ENCODE peak calls at places on chromosome 18, in seven cellular contexts. M, U, I, Y, J, Q and N are unnamed samples. For H3K4me1, the result is how much of the 10 kb centered on the place peaks cover.

GRCh38 chr18:24811963-24812681 is 351.7 kb downstream of the HRH4 start:
- DNase-seq in M (no peak), U (no peak), I (no peak), Y (peak), J (no peak), Q (no peak), N (no peak)

GRCh38 chr18:9869713-9870430 is 15.9 kb upstream of the TXNDC2 start:
- DNase-seq in M (peak), U (no peak), I (peak), Y (peak), J (peak), Q (no peak), N (no peak)

GRCh38 chr18:12278765-12279682 is 24.9 kb downstream of the CIDEA start:
- DNase-seq in M (no peak), U (peak), I (peak), Y (peak), J (peak), Q (peak), N (peak)

GRCh38 chr18:24396082-24396623 is 1.5 kb downstream of the OSBPL1A start:
- DNase-seq in M (no peak), U (no peak), I (no peak), Y (no peak), J (no peak), Q (no peak), N (no peak)

GRCh38 chr18:58307441-58307840 is 263.4 kb downstream of the NEDD4L start:
- DNase-seq in M (no peak), U (no peak), I (no peak), Y (no peak), J (no peak), Q (no peak), N (no peak)

GRCh38 chr18:71239111-71239624 is 950.3 kb downstream of the SOCS6 start:
- DNase-seq in M (no peak), U (no peak), I (no peak), Y (no peak), J (no peak), Q (no peak), N (no peak)

GRCh38 chr18:11995445-11996189 is 14.3 kb downstream of the IMPA2 start:
- DNase-seq in M (peak), U (peak), I (peak), Y (peak), J (peak), Q (peak), N (peak)

GRCh38 chr18:59156316-59156715 is 16.6 kb downstream of the SEC11C start:
- DNase-seq in M (no peak), U (no peak), I (no peak), Y (no peak), J (no peak), Q (no peak), N (no peak)

GRCh38 chr18:41545091-41545888 is 409.7 kb upstream of the PIK3C3 start:
- DNase-seq in M (no peak), U (no peak), I (no peak), Y (no peak), J (no peak), Q (no peak), N (no peak)

GRCh38 chr18:45341454-45341853 is 273.8 kb upstream of the SLC14A2 start:
- DNase-seq in M (no peak), U (no peak), I (no peak), Y (no peak), J (no peak), Q (no peak), N (no peak)

GRCh38 chr18:31657823-31658669 is 26.3 kb downstream of the B4GALT6 start:
- DNase-seq in M (no peak), U (no peak), I (no peak), Y (peak), J (no peak), Q (no peak), N (no peak)

GRCh38 chr18:41326311-41326710 is 628.7 kb upstream of the PIK3C3 start:
- DNase-seq in M (no peak), U (no peak), I (no peak), Y (no peak), J (no peak), Q (no peak), N (no peak)

GRCh38 chr18:50970006-50970405 is 2.2 kb downstream of the ELAC1 start:
- DNase-seq in M (no peak), U (no peak), I (no peak), Y (peak), J (no peak), Q (no peak), N (no peak)

GRCh38 chr18:51569153-51569552 is 371.7 kb upstream of the MEX3C start:
- DNase-seq in M (no peak), U (no peak), I (no peak), Y (no peak), J (no peak), Q (no peak), N (no peak)

GRCh38 chr18:65349635-65350034 is 401.2 kb upstream of the CDH7 start:
- DNase-seq in M (no peak), U (no peak), I (no peak), Y (no peak), J (no peak), Q (no peak), N (no peak)

GRCh38 chr18:36127866-36128845 is 984 bp downstream of the SLC39A6 start:
- DNase-seq in M (peak), U (peak), I (peak), Y (peak), J (no peak), Q (no peak), N (peak)

GRCh38 chr18:50422286-50422898 is 47.5 kb downstream of the SKA1 start:
- DNase-seq in M (no peak), U (no peak), I (no peak), Y (no peak), J (no peak), Q (no peak), N (no peak)

GRCh38 chr18:12880532-12880892 is 3.5 kb downstream of the PTPN2 start:
- DNase-seq in M (no peak), U (no peak), I (no peak), Y (no peak), J (no peak), Q (no peak), N (no peak)

GRCh38 chr18:57776767-57777166 is 26.3 kb downstream of the ATP8B1 start:
- DNase-seq in M (peak), U (no peak), I (no peak), Y (no peak), J (no peak), Q (no peak), N (no peak)

GRCh38 chr18:23587220-23587642 is 925 bp upstream of the NPC1 start:
- DNase-seq in M (no peak), U (no peak), I (no peak), Y (peak), J (no peak), Q (no peak), N (no peak)

GRCh38 chr18:60331890-60332289 is 40.7 kb downstream of the MC4R start:
- DNase-seq in M (no peak), U (no peak), I (no peak), Y (peak), J (no peak), Q (no peak), N (no peak)

GRCh38 chr18:44693030-44693784 is 12.5 kb downstream of the SETBP1 start:
- DNase-seq in M (no peak), U (no peak), I (no peak), Y (no peak), J (no peak), Q (no peak), N (no peak)

GRCh38 chr18:50819027-50819726 is 639 bp downstream of the MRO start:
- DNase-seq in M (peak), U (peak), I (peak), Y (peak), J (no peak), Q (peak), N (peak)

GRCh38 chr18:74895686-74896085 is 298.0 kb downstream of the ZNF407 start:
- DNase-seq in M (no peak), U (no peak), I (no peak), Y (no peak), J (no peak), Q (no peak), N (no peak)

GRCh38 chr18:31828613-31829012 is 67.9 kb upstream of the SLC25A52 start:
- DNase-seq in M (no peak), U (no peak), I (no peak), Y (no peak), J (no peak), Q (no peak), N (no peak)

GRCh38 chr18:38909972-38910371 is 1344.4 kb upstream of the CELF4 start:
- DNase-seq in M (no peak), U (no peak), I (no peak), Y (no peak), J (no peak), Q (no peak), N (no peak)

GRCh38 chr18:13289501-13290205 is 71.1 kb downstream of the LDLRAD4 start:
- DNase-seq in M (no peak), U (no peak), I (no peak), Y (no peak), J (no peak), Q (no peak), N (no peak)

GRCh38 chr18:31301201-31301655 is 16.7 kb upstream of the DSG1 start:
- DNase-seq in M (no peak), U (peak), I (peak), Y (no peak), J (no peak), Q (no peak), N (no peak)

GRCh38 chr18:35590935-35591334 is 9.4 kb downstream of the GALNT1 start:
- DNase-seq in M (no peak), U (no peak), I (no peak), Y (no peak), J (no peak), Q (no peak), N (no peak)

GRCh38 chr18:6623278-6623677 is 106.2 kb upstream of the ARHGAP28 start:
- DNase-seq in M (no peak), U (no peak), I (no peak), Y (no peak), J (no peak), Q (no peak), N (no peak)

GRCh38 chr18:46555724-46556123 is 101.3 kb downstream of the LOXHD1 start:
- DNase-seq in M (peak), U (peak), I (peak), Y (no peak), J (no peak), Q (no peak), N (no peak)

GRCh38 chr18:36176739-36177138 is 10.6 kb upstream of the MOCOS start:
- DNase-seq in M (no peak), U (no peak), I (no peak), Y (no peak), J (no peak), Q (no peak), N (no peak)

GRCh38 chr18:51182824-51183223 is 14.7 kb downstream of the MEX3C start:
- DNase-seq in M (no peak), U (no peak), I (no peak), Y (no peak), J (no peak), Q (no peak), N (no peak)

GRCh38 chr18:50689578-50689977 is 129.7 kb downstream of the MAPK4 start:
- DNase-seq in M (no peak), U (no peak), I (no peak), Y (no peak), J (no peak), Q (no peak), N (no peak)

GRCh38 chr18:71865888-71866287 is 678.3 kb downstream of the CBLN2 start:
- DNase-seq in M (no peak), U (no peak), I (no peak), Y (no peak), J (no peak), Q (no peak), N (no peak)

GRCh38 chr18:73975266-73975665 is 172.4 kb downstream of the FBXO15 start:
- DNase-seq in M (no peak), U (no peak), I (no peak), Y (no peak), J (no peak), Q (no peak), N (no peak)

GRCh38 chr18:2448565-2449151 is 122.6 kb downstream of the METTL4 start:
- DNase-seq in M (no peak), U (no peak), I (no peak), Y (no peak), J (no peak), Q (no peak), N (no peak)

GRCh38 chr18:2441544-2441943 is 129.8 kb downstream of the METTL4 start:
- DNase-seq in M (no peak), U (no peak), I (no peak), Y (no peak), J (no peak), Q (no peak), N (no peak)

GRCh38 chr18:2442006-2442405 is 129.3 kb downstream of the METTL4 start:
- DNase-seq in M (no peak), U (no peak), I (no peak), Y (no peak), J (no peak), Q (no peak), N (no peak)

GRCh38 chr18:2444201-2444875 is 127.0 kb downstream of the METTL4 start:
- DNase-seq in M (no peak), U (no peak), I (no peak), Y (no peak), J (no peak), Q (no peak), N (no peak)

GRCh38 chr18:2442726-2443275 is 128.5 kb downstream of the METTL4 start:
- DNase-seq in M (no peak), U (no peak), I (no peak), Y (no peak), J (no peak), Q (no peak), N (no peak)
- H3K27ac ChIP-seq in M (no peak), U (no peak), I (no peak), Y (no peak), J (no peak), Q (no peak), N (no peak)

GRCh38 chr18:79680100-79680879 is 687 bp downstream of the CTDP1 start:
- DNase-seq in M (peak), U (no peak), I (peak), Y (peak), J (no peak), Q (peak), N (peak)
- H3K4me1 ChIP-seq in M (under half), U (under half), I (under half), Y (under half), J (under half), Q (under half), N (under half)

GRCh38 chr18:76252880-76253279 is 242.2 kb downstream of the ZNF516 start:
- DNase-seq in M (no peak), U (no peak), I (peak), Y (no peak), J (no peak), Q (no peak), N (no peak)
- TF ChIP-seq CTCF in M (peak), U (peak), I (peak), Y (no peak), J (no peak), Q (no peak), N (peak)

DNA sequence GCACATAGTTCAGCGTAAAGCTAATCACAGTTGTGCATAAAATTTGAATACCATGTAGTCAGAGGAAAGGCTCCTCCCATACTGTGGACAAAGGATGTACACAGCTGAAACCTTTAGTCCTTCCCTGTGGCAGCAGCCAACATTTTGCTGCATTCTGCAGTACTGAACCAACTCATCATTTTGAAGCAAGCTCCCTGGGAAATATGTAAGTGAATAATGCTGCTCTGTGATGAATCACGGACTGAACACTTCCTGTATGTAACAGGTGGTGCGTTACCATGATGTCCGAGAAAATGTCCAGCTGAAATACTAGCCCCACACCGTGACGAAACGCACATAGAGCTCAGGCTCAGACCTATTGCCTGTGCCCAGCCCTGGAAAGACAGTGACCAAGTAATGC is 421.0 kb upstream of the RAB12 start:
- DNase-seq in M (no peak), U (no peak), I (no peak), Y (no peak), J (no peak), Q (no peak), N (no peak)
- H3K27ac ChIP-seq in M (no peak), U (no peak), I (no peak), Y (no peak), J (no peak), Q (no peak), N (no peak)

GRCh38 chr18:48166336-48166875 is 235.9 kb upstream of the SMAD2 start:
- DNase-seq in M (no peak), U (no peak), I (no peak), Y (no peak), J (no peak), Q (peak), N (no peak)
- H3K4me1 ChIP-seq in M (under half), U (under half), I (under half), Y (under half), J (under half), Q (under half), N (half or more)

DNA sequence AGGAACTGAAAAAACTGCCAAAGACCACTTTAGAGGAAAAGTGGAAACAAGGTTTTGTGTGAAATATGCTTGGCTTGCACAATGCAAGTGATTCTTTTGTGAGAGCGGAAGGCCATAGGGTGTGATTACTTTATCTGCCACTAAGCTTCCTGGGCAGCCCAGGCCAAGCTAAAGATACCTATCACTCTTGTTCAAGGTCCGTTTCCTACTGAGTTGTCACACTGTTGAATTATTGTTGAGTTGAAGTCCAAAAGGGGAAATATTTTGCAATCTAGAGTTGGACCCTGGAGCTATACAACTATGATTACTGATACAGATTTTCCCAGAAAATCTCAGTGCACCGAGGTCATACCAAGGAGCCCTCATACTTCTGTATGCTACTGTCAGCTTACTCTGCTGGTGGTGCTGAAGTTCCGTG is 72.7 kb upstream of the CTAGE1 start:
- DNase-seq in M (no peak), U (no peak), I (no peak), Y (no peak), J (no peak), Q (no peak), N (no peak)
- TF ChIP-seq CTCF in M (peak), U (no peak), I (peak), Y (no peak), J (no peak), Q (no peak), N (no peak)

GRCh38 chr18:43077510-43078290 is 37.8 kb downstream of the RIT2 start:
- DNase-seq in M (no peak), U (no peak), I (no peak), Y (no peak), J (no peak), Q (no peak), N (no peak)

GRCh38 chr18:43079422-43079821 is 36.1 kb downstream of the RIT2 start:
- DNase-seq in M (no peak), U (no peak), I (no peak), Y (no peak), J (no peak), Q (no peak), N (no peak)

GRCh38 chr18:43078485-43079092 is 36.9 kb downstream of the RIT2 start:
- DNase-seq in M (no peak), U (peak), I (peak), Y (no peak), J (no peak), Q (no peak), N (no peak)

GRCh38 chr18:43080671-43081070 is 34.8 kb downstream of the RIT2 start:
- DNase-seq in M (no peak), U (no peak), I (no peak), Y (no peak), J (no peak), Q (no peak), N (no peak)

GRCh38 chr18:43081396-43081795 is 34.1 kb downstream of the RIT2 start:
- DNase-seq in M (no peak), U (no peak), I (no peak), Y (no peak), J (no peak), Q (no peak), N (no peak)
- H3K27ac ChIP-seq in M (no peak), U (no peak), I (no peak), Y (no peak), J (no peak), Q (no peak), N (no peak)

DNA sequence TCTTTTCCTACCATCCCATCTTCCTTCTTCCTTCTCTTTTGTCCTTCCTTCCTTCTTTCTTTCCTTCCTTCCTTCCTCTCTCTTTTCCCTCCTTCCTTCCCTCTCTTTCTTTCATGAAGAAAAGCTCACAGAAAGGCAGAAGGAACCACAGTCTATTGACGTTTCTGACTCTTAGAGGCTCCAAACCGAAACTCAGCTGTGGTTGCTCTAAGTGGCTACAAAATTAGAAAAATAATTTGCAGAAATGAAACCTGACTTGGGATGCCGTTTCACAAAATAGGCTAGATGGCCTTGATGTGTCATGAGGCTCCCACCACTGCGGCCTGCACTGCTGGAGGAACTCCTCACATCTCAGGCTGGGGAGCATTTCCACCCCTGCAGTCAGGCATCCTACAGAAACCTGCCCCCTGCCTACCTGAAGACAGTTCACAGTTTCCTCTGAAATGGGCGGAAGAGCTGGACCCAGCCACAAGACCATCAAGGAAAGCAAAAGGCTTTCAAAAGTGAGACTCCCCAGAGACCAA is 165.6 kb downstream of the SMAD7 start:
- DNase-seq in M (no peak), U (no peak), I (no peak), Y (no peak), J (no peak), Q (peak), N (no peak)
- H3K4me1 ChIP-seq in M (under half), U (under half), I (under half), Y (under half), J (under half), Q (under half), N (under half)

DNA sequence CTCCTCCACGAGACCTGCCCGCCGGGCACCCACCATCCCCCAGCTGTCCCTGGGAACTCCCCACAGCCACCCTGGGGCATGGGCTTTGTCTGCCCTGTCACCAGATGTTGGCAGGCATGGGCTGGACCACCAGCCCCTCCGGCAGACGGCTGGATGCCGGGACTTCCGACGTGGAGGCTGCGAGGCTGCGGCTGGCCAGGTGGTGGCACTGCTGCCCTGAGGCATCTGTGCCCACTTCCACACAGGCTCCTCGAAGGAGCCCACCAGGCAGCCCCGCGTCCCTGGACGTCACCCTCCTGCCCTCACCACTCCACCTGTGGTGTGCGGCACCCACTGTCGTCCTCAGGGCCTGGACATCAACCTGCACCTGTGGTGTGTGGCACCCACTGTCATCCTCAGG is 319.9 kb upstream of the SALL3 start:
- DNase-seq in M (peak), U (peak), I (peak), Y (no peak), J (no peak), Q (no peak), N (no peak)
- TF ChIP-seq CTCF in M (peak), U (peak), I (peak), Y (peak), J (no peak), Q (no peak), N (no peak)